ENCODE peak calls at places on chromosomes 2 and 18, in ten cellular contexts. One of them, this sample, is unnamed.

GRCh38 chr2:232802096-232802495 is 25.7 kb upstream of the KCNJ13 start:
- DNase-seq in HT1080: no peak
- DNase-seq in coronary artery: no peak
- DNase-seq in MV-4-11: peak
- DNase-seq in endothelial cell: no peak
- DNase-seq in KBM-7: no peak
- DNase-seq in HS-27A: no peak
- DNase-seq in NCI-H774: no peak
- DNase-seq in breast epithelium: no peak
- DNase-seq in AG04449: no peak
- DNase-seq in this sample: no peak

GRCh38 chr2:48824116-48824515 is 68.6 kb upstream of the LHCGR start:
- DNase-seq in NCI-H774: no peak
- DNase-seq in endothelial cell: no peak
- DNase-seq in HS-27A: no peak
- DNase-seq in coronary artery: no peak
- DNase-seq in KBM-7: no peak
- DNase-seq in MV-4-11: no peak
- DNase-seq in HT1080: no peak
- DNase-seq in AG04449: no peak
- DNase-seq in breast epithelium: no peak
- DNase-seq in this sample: no peak

GRCh38 chr2:241851325-241852115 is 7.2 kb downstream of the PDCD1 start:
- DNase-seq in AG04449: no peak
- DNase-seq in HT1080: no peak
- DNase-seq in coronary artery: no peak
- DNase-seq in NCI-H774: no peak
- DNase-seq in MV-4-11: no peak
- DNase-seq in KBM-7: no peak
- DNase-seq in endothelial cell: no peak
- DNase-seq in HS-27A: no peak
- DNase-seq in breast epithelium: no peak
- DNase-seq in this sample: no peak

GRCh38 chr2:98761267-98761781 is 30.4 kb upstream of the MGAT4A start:
- DNase-seq in KBM-7: no peak
- DNase-seq in HS-27A: no peak
- DNase-seq in MV-4-11: no peak
- DNase-seq in coronary artery: no peak
- DNase-seq in AG04449: no peak
- DNase-seq in breast epithelium: no peak
- DNase-seq in HT1080: no peak
- DNase-seq in NCI-H774: no peak
- DNase-seq in endothelial cell: no peak
- DNase-seq in this sample: no peak

GRCh38 chr2:101426808-101427207 is 39.5 kb upstream of the CREG2 start:
- DNase-seq in MV-4-11: no peak
- DNase-seq in coronary artery: peak
- DNase-seq in KBM-7: no peak
- DNase-seq in HT1080: no peak
- DNase-seq in AG04449: no peak
- DNase-seq in breast epithelium: no peak
- DNase-seq in HS-27A: no peak
- DNase-seq in NCI-H774: no peak
- DNase-seq in endothelial cell: no peak
- DNase-seq in this sample: no peak

GRCh38 chr18:78554944-78555608 is 424.5 kb upstream of the SALL3 start:
- DNase-seq in NCI-H774: no peak
- DNase-seq in HT1080: no peak
- DNase-seq in HS-27A: no peak
- DNase-seq in KBM-7: no peak
- DNase-seq in MV-4-11: no peak
- DNase-seq in coronary artery: no peak
- DNase-seq in endothelial cell: no peak
- DNase-seq in AG04449: no peak
- DNase-seq in breast epithelium: no peak
- DNase-seq in this sample: no peak

GRCh38 chr2:69915050-69915945 is at the start of gene MXD1:
- DNase-seq in HT1080: no peak
- DNase-seq in endothelial cell: peak
- DNase-seq in coronary artery: no peak
- DNase-seq in breast epithelium: no peak
- DNase-seq in MV-4-11: no peak
- DNase-seq in AG04449: no peak
- DNase-seq in NCI-H774: no peak
- DNase-seq in HS-27A: no peak
- DNase-seq in KBM-7: peak
- DNase-seq in this sample: peak

GRCh38 chr2:38556007-38556801 is 46.5 kb downstream of the HNRNPLL start:
- DNase-seq in HS-27A: no peak
- DNase-seq in MV-4-11: peak
- DNase-seq in coronary artery: no peak
- DNase-seq in NCI-H774: no peak
- DNase-seq in endothelial cell: no peak
- DNase-seq in breast epithelium: no peak
- DNase-seq in HT1080: no peak
- DNase-seq in KBM-7: no peak
- DNase-seq in AG04449: no peak
- DNase-seq in this sample: no peak

GRCh38 chr2:12935726-12936125 is 219.0 kb downstream of the TRIB2 start:
- DNase-seq in HT1080: no peak
- DNase-seq in NCI-H774: no peak
- DNase-seq in KBM-7: no peak
- DNase-seq in breast epithelium: no peak
- DNase-seq in MV-4-11: no peak
- DNase-seq in coronary artery: no peak
- DNase-seq in AG04449: no peak
- DNase-seq in HS-27A: no peak
- DNase-seq in endothelial cell: no peak
- DNase-seq in this sample: no peak

GRCh38 chr2:13616059-13616458 is 899.3 kb downstream of the TRIB2 start:
- DNase-seq in breast epithelium: no peak
- DNase-seq in HS-27A: no peak
- DNase-seq in endothelial cell: no peak
- DNase-seq in HT1080: no peak
- DNase-seq in AG04449: no peak
- DNase-seq in coronary artery: no peak
- DNase-seq in MV-4-11: no peak
- DNase-seq in KBM-7: no peak
- DNase-seq in NCI-H774: no peak
- DNase-seq in this sample: no peak